ENCODE peak calls at places on chromosomes 7 and 10, in five cellular contexts. D is caudate nucleus; F is activated CD8-positive, alpha-beta memory T cell treated with anti-CD3 and anti-CD28 coated beads for 4 hours; H is GM12891; E is tibial artery. C is an unnamed sample.

GRCh38 chr10:29776246-29776645 is 141.5 kb upstream of the SVIL start:
- DNase-seq in H (no peak), F (no peak), E (no peak), D (no peak), C (no peak)

GRCh38 chr10:86287966-86288579 is 78.5 kb downstream of the GRID1 start:
- DNase-seq in H (no peak), F (no peak), E (peak), D (no peak), C (no peak)

GRCh38 chr10:97053285-97053684 is 132.5 kb downstream of the SLIT1 start:
- DNase-seq in F (no peak), E (no peak), H (no peak), D (no peak), C (peak)

GRCh38 chr7:28458732-28459131 is 46.4 kb downstream of the CREB5 start:
- DNase-seq in F (no peak), D (no peak), E (no peak), H (no peak), C (no peak)

GRCh38 chr7:107503667-107504066 is 33.8 kb downstream of the GPR22 start:
- DNase-seq in E (no peak), F (no peak), H (no peak), D (no peak), C (no peak)

GRCh38 chr10:43806851-43807640 is 158.4 kb upstream of the ZNF32 start:
- DNase-seq in E (no peak), F (no peak), D (no peak), H (no peak), C (no peak)

GRCh38 chr10:14074062-14074884 is 256.5 kb downstream of the FRMD4A start:
- DNase-seq in H (no peak), E (peak), D (no peak), F (no peak), C (peak)

GRCh38 chr7:79137942-79138341 is 315.5 kb downstream of the MAGI2 start:
- DNase-seq in H (no peak), F (no peak), D (no peak), E (no peak), C (peak)

GRCh38 chr7:108380527-108380926 is 75.7 kb downstream of the NRCAM start:
- DNase-seq in D (no peak), F (no peak), H (no peak), E (no peak), C (no peak)

GRCh38 chr10:80159166-80159888 is 26.8 kb downstream of the PLAC9 start:
- DNase-seq in D (no peak), E (no peak), H (no peak), F (no peak), C (no peak)

GRCh38 chr10:17026686-17027485 is 102.7 kb downstream of the CUBN start:
- DNase-seq in E (no peak), H (no peak), D (no peak), F (peak), C (peak)

GRCh38 chr10:88070080-88070880 is 206.9 kb downstream of the PTEN start:
- DNase-seq in H (no peak), E (no peak), F (no peak), D (no peak), C (no peak)

GRCh38 chr7:97858221-97858620 is 14.0 kb downstream of the ASNS start:
- DNase-seq in E (no peak), D (no peak), H (no peak), F (no peak), C (no peak)

GRCh38 chr7:117946201-117946633 is 73.0 kb upstream of the CTTNBP2 start:
- DNase-seq in E (no peak), H (no peak), D (no peak), F (no peak), C (no peak)

GRCh38 chr7:121994625-121995410 is 121.9 kb downstream of the PTPRZ1 start:
- DNase-seq in E (no peak), H (peak), D (peak), F (no peak), C (peak)

GRCh38 chr10:59622320-59622901 is 87.2 kb downstream of the SLC16A9 start:
- DNase-seq in H (no peak), D (peak), E (no peak), F (no peak), C (peak)

GRCh38 chr7:19984231-19984632 is 210.8 kb upstream of the TMEM196 start:
- DNase-seq in E (no peak), H (no peak), D (no peak), F (no peak), C (no peak)